ENCODE peak calls at places on chromosomes 11 and 22, in four cellular contexts. Y, R, G and F are unnamed samples.
A peak's percentile ranks its signal among the peaks of the same experiment; 100 is the strongest.

GRCh38 chr11:2451916-2452694 is 7.3 kb downstream of the KCNQ1 start:
- DNase-seq in Y (no peak), G (no peak), R (no peak), F (no peak)

GRCh38 chr22:50473088-50473487 is 1.7 kb downstream of the SBF1 start:
- DNase-seq in R (no peak), Y (peak; percentile 43), G (no peak), F (peak; percentile 35)

GRCh38 chr22:43171607-43172006 is 15.3 kb downstream of the TTLL12 start:
- DNase-seq in G (no peak), R (no peak), Y (no peak), F (no peak)

GRCh38 chr22:24411256-24412004 is 16.0 kb upstream of the ADORA2A start:
- DNase-seq in R (no peak), G (no peak), Y (no peak), F (no peak)

GRCh38 chr22:44172370-44173108 is 8.2 kb upstream of the PARVG start:
- DNase-seq in Y (no peak), R (no peak), G (no peak), F (no peak)

GRCh38 chr11:33315822-33316221 is 58.6 kb downstream of the HIPK3 start:
- DNase-seq in G (no peak), R (no peak), Y (no peak), F (no peak)

GRCh38 chr11:1087961-1088926 is 13.6 kb downstream of the MUC2 start:
- DNase-seq in R (no peak), Y (no peak), G (peak; percentile 62), F (peak; percentile 12)

GRCh38 chr22:42871146-42872050 is 14.3 kb upstream of the ARFGAP3 start:
- DNase-seq in R (no peak), G (no peak), Y (no peak), F (no peak)

GRCh38 chr11:2860636-2861035 is 24.9 kb downstream of the CDKN1C start:
- DNase-seq in G (no peak), Y (no peak), R (no peak), F (peak; percentile 57)

GRCh38 chr11:81165164-81165563 is 1568.5 kb downstream of the FAM181B start:
- DNase-seq in G (no peak), Y (no peak), R (no peak), F (no peak)

GRCh38 chr11:64878494-64879225 is at the start of gene EHD1:
- DNase-seq in R (peak; percentile 94), Y (peak; percentile 92), G (peak; percentile 99), F (peak; percentile 91)

GRCh38 chr22:30337461-30337778 is 10.7 kb upstream of the TBC1D10A start:
- DNase-seq in G (no peak), R (no peak), Y (no peak), F (no peak)

GRCh38 chr11:30879322-30880020 is 293.3 kb upstream of the MPPED2 start:
- DNase-seq in R (no peak), Y (no peak), G (no peak), F (no peak)

GRCh38 chr11:78991681-78992080 is 417.0 kb upstream of the NARS2 start:
- DNase-seq in Y (no peak), G (no peak), R (no peak), F (no peak)

GRCh38 chr11:78995166-78995565 is 420.5 kb upstream of the NARS2 start:
- DNase-seq in G (no peak), R (no peak), Y (no peak), F (no peak)

DNA sequence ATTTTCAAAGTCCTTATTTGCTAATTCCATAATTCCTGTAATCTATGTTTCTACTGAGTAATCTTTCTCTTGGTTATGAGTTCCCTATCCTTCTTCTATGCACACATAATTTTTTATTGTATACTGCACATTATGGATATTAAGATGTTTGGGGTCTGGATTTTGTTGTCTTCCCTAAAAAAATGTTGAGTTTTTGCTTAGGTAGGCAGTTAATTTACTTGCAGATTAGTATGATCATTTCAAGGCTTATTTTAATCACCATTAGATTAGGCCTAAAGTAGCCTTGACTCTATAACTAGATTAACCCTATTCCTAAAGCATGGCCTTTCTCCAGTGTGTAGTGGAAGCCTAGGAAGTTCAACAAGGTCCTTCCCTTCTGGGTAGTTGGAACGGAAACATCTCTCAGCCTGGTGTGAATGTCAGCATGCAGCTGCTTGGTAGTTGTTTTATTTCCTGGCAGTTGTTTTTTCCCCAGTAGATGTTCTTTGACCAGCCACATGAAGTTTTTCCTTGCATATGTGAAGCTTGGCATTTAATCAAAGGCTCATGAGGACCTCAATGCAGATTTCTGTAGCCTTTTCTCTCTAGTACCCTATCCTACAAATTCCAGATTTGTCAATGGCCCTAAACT is 419.3 kb upstream of the NARS2 start:
- DNase-seq in Y (no peak), G (no peak), R (no peak), F (no peak)
- TF ChIP-seq CTCF in Y (no peak), G (no peak), R (no peak), F (no peak)

GRCh38 chr11:10459029-10459970 is 4.2 kb downstream of the AMPD3 start:
- DNase-seq in Y (no peak), G (peak; percentile 33), R (no peak), F (no peak)
- TF ChIP-seq FOSL1 in Y (no peak), G (no peak), R (no peak), F (no peak)

DNA sequence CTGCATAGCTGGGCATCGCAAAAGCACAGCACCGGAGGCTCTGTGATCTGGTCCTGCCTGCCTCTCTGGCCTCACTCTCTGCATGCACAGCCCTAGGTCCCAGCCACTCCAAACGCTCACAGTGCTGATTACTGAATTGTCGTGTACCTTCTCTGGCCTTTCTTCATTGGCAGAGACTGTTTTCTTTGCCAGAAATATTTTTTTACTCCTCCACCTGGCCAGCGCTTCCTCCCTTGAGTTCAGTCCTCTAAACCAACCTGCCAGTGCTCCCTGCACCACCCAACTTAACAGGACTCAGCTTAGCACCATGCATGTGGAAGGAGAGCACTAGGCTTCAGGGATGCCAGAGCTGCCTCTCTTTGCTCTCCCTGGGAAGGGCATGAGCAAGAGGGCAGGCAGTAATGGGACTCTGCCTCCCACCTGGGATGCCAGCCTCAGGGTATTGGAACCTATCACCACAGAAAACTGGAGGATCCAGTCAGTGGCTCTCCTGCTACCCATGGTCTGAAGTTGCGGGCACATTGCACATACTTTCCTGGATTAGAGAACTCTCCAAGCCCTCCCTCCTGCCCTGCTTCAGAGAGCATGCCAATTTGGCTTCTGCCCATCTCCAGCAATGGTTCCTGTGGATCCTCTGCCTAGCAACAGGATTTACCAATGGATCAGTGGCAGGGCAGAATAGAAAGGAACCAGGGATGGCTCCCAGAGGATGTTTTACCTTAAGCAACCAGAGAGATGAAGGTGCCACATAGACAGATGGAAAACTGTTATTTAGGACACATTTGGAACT is 37.0 kb upstream of the GNAZ start:
- DNase-seq in R (no peak), G (peak; percentile 43), Y (no peak), F (no peak)
- TF ChIP-seq JUND in R (no peak), G (no peak), Y (no peak), F (no peak)

DNA sequence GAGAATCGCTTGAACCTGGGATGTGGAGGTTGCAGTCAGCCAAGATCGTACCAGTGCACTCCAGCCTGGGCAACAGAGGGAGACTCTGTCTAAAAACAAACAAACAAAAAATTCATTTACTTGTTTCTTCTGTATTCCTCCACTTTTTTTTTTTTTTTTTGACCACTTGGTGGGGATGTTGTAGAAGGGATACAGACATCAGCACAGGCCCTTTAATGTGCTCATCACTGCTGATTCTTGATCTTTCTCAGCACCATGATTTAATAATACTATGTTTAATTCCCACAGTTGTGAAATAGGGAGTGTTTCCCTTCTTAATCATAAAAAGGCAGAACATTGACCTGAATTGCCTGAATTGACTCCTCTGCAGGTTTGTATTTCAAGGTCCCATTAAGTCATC is 4.5 kb downstream of the TTC9C start:
- DNase-seq in G (no peak), R (no peak), Y (no peak), F (peak; percentile 43)
- TF ChIP-seq CTCF in G (peak; percentile 37), R (no peak), Y (peak; percentile 21), F (peak; percentile 33)

DNA sequence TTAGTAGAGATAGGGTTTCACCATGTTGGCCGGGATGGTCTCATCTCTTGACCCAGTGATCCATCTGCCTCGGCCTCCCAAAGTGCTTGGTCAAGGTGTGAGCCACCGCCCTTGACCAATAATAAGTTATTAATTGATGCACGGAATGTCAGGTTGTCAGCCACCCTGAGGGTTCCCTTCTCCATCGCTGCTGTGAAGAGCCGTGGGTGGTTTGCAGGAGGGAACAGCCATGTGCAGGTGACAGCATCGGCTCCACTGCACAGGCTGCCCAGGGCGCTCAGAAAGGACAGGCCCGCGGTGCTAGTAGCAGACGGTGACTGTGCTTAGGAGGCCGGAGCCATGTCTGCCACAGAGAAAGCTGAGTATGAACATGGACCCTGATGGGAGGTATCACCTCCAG is 814.0 kb downstream of the BRD1 start:
- DNase-seq in G (no peak), R (no peak), Y (no peak), F (no peak)
- TF ChIP-seq FOSL1 in G (no peak), R (no peak), Y (no peak), F (no peak)

GRCh38 chr11:94030059-94030458 is 8.9 kb downstream of the HEPHL1 start:
- DNase-seq in G (no peak), Y (no peak), R (no peak), F (no peak)
- TF ChIP-seq JUND in G (no peak), Y (no peak), R (no peak), F (no peak)

DNA sequence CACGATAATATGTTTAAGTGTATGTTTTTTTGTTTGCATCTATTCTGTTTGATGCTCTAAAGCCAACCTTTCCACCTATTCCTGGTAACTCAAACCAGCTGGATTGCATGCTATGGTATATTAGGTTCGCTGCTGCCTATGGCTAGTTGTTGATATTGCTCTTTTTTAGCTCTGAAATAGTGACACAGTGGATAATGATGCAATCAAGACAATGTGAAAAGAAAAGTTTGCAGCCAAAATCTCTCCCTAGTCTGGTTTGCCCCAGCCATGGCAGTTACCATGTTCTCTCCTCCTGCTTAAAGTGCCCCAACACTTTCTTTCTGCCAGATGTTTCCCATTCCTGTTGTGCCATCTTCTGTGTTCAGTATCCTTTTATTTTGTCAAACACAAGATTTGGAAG is 269.7 kb downstream of the DYNC2H1 start:
- DNase-seq in R (no peak), Y (no peak), G (no peak), F (no peak)
- TF ChIP-seq CTCF in R (no peak), Y (no peak), G (no peak), F (no peak)

GRCh38 chr22:47333625-47334024 is 571.2 kb downstream of the TBC1D22A start:
- DNase-seq in G (no peak), Y (peak; percentile 56), R (no peak), F (peak; percentile 9)
- TF ChIP-seq FOSL1 in G (no peak), Y (no peak), R (no peak), F (no peak)

GRCh38 chr11:44952082-44952481 is 1.4 kb upstream of the TP53I11 start:
- DNase-seq in R (no peak), G (no peak), Y (no peak), F (peak; percentile 8)
- TF ChIP-seq JUND in R (no peak), G (no peak), Y (no peak), F (no peak)